ENCODE peak calls at places on chromosomes 4 and X, in seven cellular contexts. B is HFF-Myc; U is C1 segment of cervical spinal cord; Q is HS-5; W is stimulated activated CD4-positive, alpha-beta T cell treated with anti-CD3 and anti-CD28 coated beads, Interleukin-1b, Interleukin-23, amount 100 ng/mL, for 1 hour; F is foreskin fibroblast; Z is ACHN. I is an unnamed sample.
A peak's percentile ranks its signal among the peaks of the same experiment; 100 is the strongest.

GRCh38 chr4:89640620-89641366 is 196.2 kb downstream of the SNCA start:
- DNase-seq in B (peak; percentile 15), F (peak; percentile 47), Q (no peak), W (no peak), U (no peak), Z (peak; percentile 81), I (no peak)

GRCh38 chrX:109632906-109633504 is 8.0 kb upstream of the KCNE5 start:
- DNase-seq in W (no peak), B (no peak), F (peak; percentile 10), U (no peak), Z (peak; percentile 25), Q (no peak), I (no peak)

GRCh38 chrX:8034058-8034457 is 106.8 kb upstream of the PNPLA4 start:
- DNase-seq in F (no peak), U (no peak), Q (no peak), B (no peak), W (no peak), Z (no peak), I (no peak)

GRCh38 chr4:187444061-187444460 is 551.5 kb upstream of the ZFP42 start:
- DNase-seq in F (peak; percentile 4), Q (no peak), B (no peak), W (no peak), U (no peak), Z (no peak), I (no peak)

GRCh38 chr4:172758586-172759340 is 409.8 kb upstream of the GALNT7 start:
- DNase-seq in W (no peak), F (peak; percentile 73), Q (peak; percentile 73), Z (peak; percentile 2), U (no peak), B (peak; percentile 1), I (no peak)

GRCh38 chr4:6953751-6954380 is 44.2 kb downstream of the TBC1D14 start:
- DNase-seq in B (peak; percentile 24), Z (peak; percentile 63), W (no peak), F (peak; percentile 76), U (no peak), Q (no peak), I (peak; percentile 25)

GRCh38 chr4:164706675-164707074 is 47.3 kb upstream of the SMIM31 start:
- DNase-seq in B (no peak), F (no peak), U (no peak), Z (no peak), W (no peak), Q (no peak), I (no peak)

GRCh38 chrX:23503835-23504539 is 163.3 kb upstream of the PRDX4 start:
- DNase-seq in B (peak; percentile 64), Q (peak; percentile 84), U (no peak), Z (peak; percentile 83), W (no peak), F (peak; percentile 51), I (peak; percentile 76)

GRCh38 chr4:176186067-176186466 is 9.3 kb downstream of the SPATA4 start:
- DNase-seq in U (no peak), Q (no peak), W (no peak), F (no peak), B (no peak), Z (no peak), I (no peak)

GRCh38 chr4:129747756-129748155 is 651.8 kb downstream of the C4orf33 start:
- DNase-seq in F (no peak), Q (no peak), U (no peak), B (no peak), Z (no peak), W (no peak), I (no peak)

I was measured in keratinocyte.